ENCODE peak calls at places on chromosome 15, in six cellular contexts. W is NCI-H460; J is stimulated activated CD8-positive, alpha-beta memory T cell treated with anti-CD3 and anti-CD28 coated beads, Interleukin-15, amount 100 ng/mL, for 24 hours; K is cardiac muscle cell; R is activated naive CD4-positive, alpha-beta T cell treated with anti-CD3 and anti-CD28 coated beads, Interleukin-2, amount 50 U/mL, for 72 hours; S is GM03348. H is an unnamed sample.

GRCh38 chr15:39075311-39075710 is 505.6 kb upstream of the THBS1 start:
- DNase-seq in W (no peak), J (no peak), K (no peak), R (no peak), S (peak), H (no peak)

GRCh38 chr15:29568840-29569532 is 253.3 kb downstream of the TJP1 start:
- DNase-seq in W (peak), J (no peak), K (peak), R (no peak), S (no peak), H (peak)

GRCh38 chr15:51448592-51449494 is 107.4 kb downstream of the GLDN start:
- DNase-seq in W (no peak), J (no peak), K (no peak), R (no peak), S (no peak), H (no peak)

GRCh38 chr15:68603951-68604350 is 25.2 kb downstream of the CORO2B start:
- DNase-seq in W (no peak), J (no peak), K (peak), R (no peak), S (no peak), H (no peak)

GRCh38 chr15:77871838-77872371 is 205.6 kb downstream of the TBC1D2B start:
- DNase-seq in W (no peak), J (no peak), K (no peak), R (no peak), S (no peak), H (no peak)

GRCh38 chr15:97087337-97087736 is 756.8 kb downstream of the NR2F2 start:
- DNase-seq in W (no peak), J (no peak), K (no peak), R (no peak), S (no peak), H (peak)

GRCh38 chr15:44535092-44535491 is 1.9 kb upstream of the EIF3J start:
- DNase-seq in W (no peak), J (no peak), K (no peak), R (no peak), S (no peak), H (no peak)

GRCh38 chr15:59699810-59700431 is 10.8 kb upstream of the BNIP2 start:
- DNase-seq in W (no peak), J (no peak), K (no peak), R (no peak), S (no peak), H (no peak)

GRCh38 chr15:39174332-39174731 is 406.5 kb upstream of the THBS1 start:
- DNase-seq in W (no peak), J (no peak), K (no peak), R (no peak), S (no peak), H (no peak)

GRCh38 chr15:39786444-39787056 is 3.9 kb upstream of the FSIP1 start:
- DNase-seq in W (peak), J (no peak), K (peak), R (no peak), S (peak), H (peak)

GRCh38 chr15:91407237-91407889 is 307.3 kb downstream of the SV2B start:
- DNase-seq in W (no peak), J (no peak), K (no peak), R (no peak), S (no peak), H (peak)

GRCh38 chr15:51270706-51271105 is 67.7 kb downstream of the CYP19A1 start:
- DNase-seq in W (no peak), J (no peak), K (no peak), R (no peak), S (no peak), H (no peak)

GRCh38 chr15:58139631-58140522 is 1.7 kb downstream of the AQP9 start:
- DNase-seq in W (no peak), J (no peak), K (no peak), R (no peak), S (peak), H (no peak)

GRCh38 chr15:85417276-85417675 is 36.9 kb downstream of the AKAP13 start:
- DNase-seq in W (no peak), J (no peak), K (no peak), R (no peak), S (no peak), H (no peak)

GRCh38 chr15:78838480-78838879 is 27.2 kb upstream of the ADAMTS7 start:
- DNase-seq in W (no peak), J (no peak), K (no peak), R (no peak), S (peak), H (no peak)

GRCh38 chr15:78418681-78419080 is 19.3 kb upstream of the IREB2 start:
- DNase-seq in W (no peak), J (no peak), K (no peak), R (no peak), S (no peak), H (no peak)

GRCh38 chr15:66907826-66908502 is 157.4 kb upstream of the SMAD3 start:
- DNase-seq in W (no peak), J (no peak), K (no peak), R (no peak), S (peak), H (no peak)

GRCh38 chr15:68817304-68818087 is 3.2 kb downstream of the ANP32A start:
- DNase-seq in W (no peak), J (peak), K (peak), R (peak), S (peak), H (peak)

H was measured in A172.